ENCODE peak calls at places on chromosomes 3 and 15, in six cellular contexts. Y is neural crest cell, G is endothelial cell, N is mucosa of descending colon, E is body of pancreas, W is A549. Z is an unnamed sample.

GRCh38 chr3:107950413-107950812 is 140.4 kb downstream of the CD47 start:
- DNase-seq in N (no peak), W (no peak), G (no peak), Y (no peak), E (no peak), Z (no peak)

GRCh38 chr15:41581110-41581509 is 22.1 kb downstream of the TYRO3 start:
- DNase-seq in W (peak; percentile 31), G (no peak), N (no peak), Y (no peak), E (peak; percentile 43), Z (no peak)

GRCh38 chr3:100120693-100121092 is 6.4 kb upstream of the FILIP1L start:
- DNase-seq in N (no peak), W (no peak), G (no peak), E (no peak), Y (no peak), Z (no peak)

GRCh38 chr15:51135276-51135675 is 40.6 kb upstream of the TNFAIP8L3 start:
- DNase-seq in N (no peak), G (no peak), E (peak; percentile 15), Y (no peak), W (no peak), Z (no peak)

GRCh38 chr3:101271728-101272127 is 48.6 kb downstream of the IMPG2 start:
- DNase-seq in W (no peak), G (no peak), N (no peak), E (no peak), Y (no peak), Z (no peak)

GRCh38 chr3:61172684-61173083 is 78.6 kb downstream of the FHIT start:
- DNase-seq in G (peak; percentile 21), E (peak; percentile 6), W (no peak), Y (no peak), N (no peak), Z (no peak)

GRCh38 chr15:96398769-96399168 is 68.3 kb downstream of the NR2F2 start:
- DNase-seq in N (no peak), W (no peak), G (no peak), Y (no peak), E (no peak), Z (no peak)

GRCh38 chr15:79091204-79091867 is 756 bp upstream of the RASGRF1 start:
- DNase-seq in G (peak; percentile 19), Y (peak; percentile 16), N (no peak), W (peak; percentile 65), E (peak; percentile 19), Z (no peak)

GRCh38 chr3:153503873-153504272 is 341.8 kb downstream of the RAP2B start:
- DNase-seq in N (no peak), G (no peak), E (no peak), Y (no peak), W (no peak), Z (no peak)

GRCh38 chr15:99054025-99054387 is 46.4 kb upstream of the PGPEP1L start:
- DNase-seq in G (no peak), N (no peak), W (no peak), E (no peak), Y (no peak), Z (no peak)

GRCh38 chr15:45200799-45201556 is 13.2 kb upstream of the SHF start:
- DNase-seq in W (peak; percentile 90), E (peak; percentile 86), G (peak; percentile 79), N (peak; percentile 91), Y (peak; percentile 70), Z (peak; percentile 81)

GRCh38 chr15:37107071-37107753 is 6.9 kb upstream of the MEIS2 start:
- DNase-seq in E (no peak), G (no peak), W (no peak), Y (no peak), N (no peak), Z (no peak)

GRCh38 chr3:113157408-113157980 is 53.9 kb upstream of the BOC start:
- DNase-seq in E (peak; percentile 28), W (no peak), N (no peak), G (no peak), Y (no peak), Z (no peak)

GRCh38 chr3:188294823-188295487 is 141.0 kb downstream of the LPP start:
- DNase-seq in G (no peak), E (peak; percentile 47), Y (no peak), N (no peak), W (peak; percentile 87), Z (no peak)

GRCh38 chr3:141407043-141407442 is 38.7 kb downstream of the ZBTB38 start:
- DNase-seq in G (no peak), E (peak; percentile 69), N (no peak), W (peak; percentile 56), Y (no peak), Z (no peak)

GRCh38 chr3:38655708-38656300 is 6.3 kb upstream of the SCN5A start:
- DNase-seq in N (no peak), Y (peak; percentile 43), G (no peak), E (no peak), W (peak; percentile 64), Z (peak; percentile 43)

GRCh38 chr15:73965094-73965729 is 26.9 kb downstream of the STOML1 start:
- DNase-seq in Y (no peak), W (no peak), N (no peak), E (no peak), G (peak; percentile 35), Z (no peak)

GRCh38 chr3:194120789-194121770 is 14.9 kb upstream of the HES1 start:
- DNase-seq in W (no peak), N (peak; percentile 31), Y (no peak), G (no peak), E (no peak), Z (no peak)

GRCh38 chr3:169542347-169542751 is 121.2 kb downstream of the MECOM start:
- DNase-seq in G (no peak), W (no peak), E (no peak), Y (no peak), N (no peak), Z (no peak)

GRCh38 chr3:192884831-192885356 is 32.8 kb downstream of the MB21D2 start:
- DNase-seq in W (no peak), E (no peak), Y (no peak), G (no peak), N (no peak), Z (no peak)

GRCh38 chr3:149625795-149626194 is 32.0 kb downstream of the WWTR1 start:
- DNase-seq in Y (no peak), W (no peak), N (no peak), E (no peak), G (no peak), Z (no peak)

GRCh38 chr3:118682916-118683315 is 351.7 kb downstream of the IGSF11 start:
- DNase-seq in W (no peak), G (no peak), E (no peak), Y (no peak), N (no peak), Z (no peak)

GRCh38 chr15:75328493-75329314 is 7.2 kb upstream of the COMMD4 start:
- DNase-seq in N (no peak), W (no peak), G (no peak), Y (no peak), E (no peak), Z (no peak)
- TF ChIP-seq CTCF in N (no peak), W (no peak), G (no peak), Y (no peak), E (no peak), Z (no peak)

DNA sequence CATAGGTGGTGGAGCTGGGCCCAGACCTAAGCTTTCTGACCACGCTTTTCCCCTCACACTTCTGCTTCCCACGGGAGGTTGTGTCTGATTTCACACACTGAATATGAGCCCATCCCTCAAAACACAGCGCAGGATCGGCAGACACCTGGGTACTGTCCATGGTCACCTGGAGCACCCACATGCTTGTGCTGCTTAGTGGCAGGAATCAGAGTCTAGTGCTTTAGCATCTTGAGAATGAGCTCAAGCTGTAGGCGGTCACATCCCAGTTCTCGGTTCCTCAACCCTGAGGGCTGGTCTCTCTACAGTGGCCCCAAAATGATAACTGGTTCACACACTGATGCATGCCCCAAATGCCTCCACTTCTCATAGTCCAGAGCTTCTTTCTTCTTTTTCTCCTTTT is 111.0 kb downstream of the SEMA5B start:
- DNase-seq in W (no peak), N (no peak), G (no peak), Y (no peak), E (no peak), Z (no peak)
- TF ChIP-seq CTCF in W (no peak), N (no peak), G (no peak), Y (no peak), E (no peak), Z (no peak)

DNA sequence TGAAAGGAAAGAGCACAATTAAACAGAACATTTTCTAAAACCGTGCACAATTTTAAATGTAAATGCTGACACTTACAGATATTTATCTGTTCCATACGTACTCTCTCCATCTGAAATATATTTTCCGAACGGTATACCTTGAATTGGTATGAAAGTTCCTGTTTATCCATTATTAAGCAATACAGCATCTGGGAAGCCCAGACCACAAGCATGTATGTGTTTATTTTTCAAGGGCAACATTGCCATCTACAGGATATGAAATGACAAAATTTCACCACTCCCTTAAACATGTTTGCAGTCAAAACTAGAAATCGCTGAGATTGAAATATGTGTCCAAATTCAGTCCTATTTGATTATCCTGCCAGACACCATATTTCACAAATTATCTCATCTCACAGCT is 533.5 kb downstream of the TBL1XR1 start:
- DNase-seq in E (peak; percentile 8), G (no peak), W (peak; percentile 42), N (no peak), Y (no peak), Z (no peak)
- TF ChIP-seq CTCF in E (peak; percentile 42), G (peak; percentile 19), W (peak; percentile 32), N (no peak), Y (peak; percentile 68), Z (no peak)

DNA sequence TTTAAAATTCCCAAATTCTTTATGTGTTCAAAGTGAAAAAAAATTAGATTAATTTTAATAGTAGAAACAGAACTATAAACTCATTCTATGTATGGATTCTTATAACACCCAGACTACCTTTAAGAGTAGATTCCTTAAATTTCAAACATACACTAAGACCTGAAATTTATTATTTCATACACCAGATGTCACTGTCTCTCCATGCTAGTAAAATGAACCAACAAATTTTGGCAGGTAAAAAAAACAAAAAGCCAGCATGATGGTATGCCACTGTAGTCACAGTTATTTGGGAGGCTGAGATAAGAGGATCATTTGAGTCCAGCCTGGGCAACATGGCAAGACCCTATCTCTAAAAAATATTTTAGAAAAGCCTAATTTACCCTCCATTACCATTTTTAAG is 461.3 kb upstream of the NAALADL2 start:
- DNase-seq in Y (no peak), N (no peak), E (no peak), G (no peak), W (peak; percentile 10), Z (no peak)
- TF ChIP-seq CTCF in Y (peak; percentile 63), N (no peak), E (peak; percentile 69), G (peak; percentile 16), W (peak; percentile 16), Z (peak; percentile 58)

DNA sequence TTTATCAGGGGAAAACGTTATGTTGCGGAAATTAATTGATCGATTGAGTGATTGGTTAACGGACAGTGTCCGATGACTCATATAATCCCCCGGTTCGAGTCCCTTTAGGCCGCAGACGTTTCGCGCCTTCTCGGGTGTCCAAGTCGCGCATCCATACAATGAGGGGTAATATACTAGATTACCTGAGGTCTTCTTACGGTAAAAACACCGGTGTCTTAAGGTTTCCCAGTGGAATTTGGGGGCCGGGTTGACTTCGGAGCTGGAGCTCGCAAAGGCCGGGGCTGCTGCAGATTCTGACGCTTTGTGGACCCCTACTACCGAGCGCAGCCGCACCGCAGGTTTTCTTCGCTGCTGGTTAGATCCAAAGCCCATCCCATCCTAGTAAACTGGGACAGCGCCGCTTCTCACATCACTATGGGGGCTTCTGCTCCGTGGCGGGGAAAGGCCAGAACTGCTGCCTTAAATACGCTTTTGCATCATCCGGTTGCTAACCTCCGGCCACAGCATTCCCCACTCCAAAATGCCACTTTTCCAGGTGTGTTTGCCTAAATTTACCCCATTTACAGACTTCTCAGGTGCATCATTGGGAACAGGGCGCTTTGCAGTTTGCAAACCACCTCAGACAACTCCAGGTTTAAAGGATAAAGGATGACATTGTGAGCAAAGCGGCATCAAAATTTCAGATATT is 858 bp upstream of the SACM1L start:
- DNase-seq in N (peak; percentile 53), Y (peak; percentile 44), W (peak; percentile 47), G (peak; percentile 49), E (peak; percentile 25), Z (no peak)
- TF ChIP-seq CTCF in N (no peak), Y (no peak), W (no peak), G (no peak), E (no peak), Z (no peak)

Z was measured in CD14-positive monocyte.